ENCODE peak calls at places on chromosomes 3 and 15, in nine cellular contexts. One of them, this sample, is unnamed.

GRCh38 chr3:127458698-127459097 is 131.8 kb downstream of the TPRA1 start:
- DNase-seq in AG09309: no peak
- DNase-seq in heart right ventricle: no peak
- DNase-seq in GM13977: peak
- DNase-seq in fibroblast of mammary gland: no peak
- DNase-seq in fibroblast of lung: no peak
- DNase-seq in A549: no peak
- DNase-seq in IMR-90: no peak
- DNase-seq in neural progenitor cell: peak
- DNase-seq in this sample: peak

GRCh38 chr3:143484851-143485512 is 363.3 kb downstream of the SLC9A9 start:
- DNase-seq in GM13977: no peak
- DNase-seq in fibroblast of mammary gland: no peak
- DNase-seq in neural progenitor cell: no peak
- DNase-seq in fibroblast of lung: no peak
- DNase-seq in A549: peak
- DNase-seq in heart right ventricle: no peak
- DNase-seq in IMR-90: no peak
- DNase-seq in AG09309: no peak
- DNase-seq in this sample: no peak

GRCh38 chr15:76161153-76162049 is 101.6 kb downstream of the TMEM266 start:
- DNase-seq in neural progenitor cell: no peak
- DNase-seq in heart right ventricle: no peak
- DNase-seq in fibroblast of mammary gland: no peak
- DNase-seq in fibroblast of lung: peak
- DNase-seq in GM13977: no peak
- DNase-seq in A549: no peak
- DNase-seq in AG09309: no peak
- DNase-seq in IMR-90: no peak
- DNase-seq in this sample: no peak

GRCh38 chr3:110234831-110235230 is 836.8 kb upstream of the NECTIN3 start:
- DNase-seq in A549: no peak
- DNase-seq in IMR-90: peak
- DNase-seq in neural progenitor cell: no peak
- DNase-seq in fibroblast of mammary gland: peak
- DNase-seq in GM13977: no peak
- DNase-seq in heart right ventricle: no peak
- DNase-seq in AG09309: no peak
- DNase-seq in fibroblast of lung: peak
- DNase-seq in this sample: no peak

GRCh38 chr15:62684143-62684808 is 358.3 kb upstream of the TPM1 start:
- DNase-seq in neural progenitor cell: peak
- DNase-seq in fibroblast of lung: no peak
- DNase-seq in A549: no peak
- DNase-seq in AG09309: no peak
- DNase-seq in GM13977: no peak
- DNase-seq in fibroblast of mammary gland: no peak
- DNase-seq in heart right ventricle: peak
- DNase-seq in IMR-90: no peak
- DNase-seq in this sample: no peak

GRCh38 chr3:48598323-48599076 is 3.4 kb upstream of the COL7A1 start:
- DNase-seq in AG09309: peak
- DNase-seq in fibroblast of mammary gland: peak
- DNase-seq in fibroblast of lung: peak
- DNase-seq in GM13977: no peak
- DNase-seq in A549: peak
- DNase-seq in neural progenitor cell: no peak
- DNase-seq in IMR-90: peak
- DNase-seq in heart right ventricle: peak
- DNase-seq in this sample: no peak

GRCh38 chr3:135927170-135927569 is 38.4 kb upstream of the PPP2R3A start:
- DNase-seq in A549: no peak
- DNase-seq in GM13977: no peak
- DNase-seq in fibroblast of lung: no peak
- DNase-seq in IMR-90: peak
- DNase-seq in heart right ventricle: no peak
- DNase-seq in neural progenitor cell: no peak
- DNase-seq in fibroblast of mammary gland: peak
- DNase-seq in AG09309: peak
- DNase-seq in this sample: no peak

GRCh38 chr15:100878601-100879000 is 1.0 kb upstream of the ALDH1A3 start:
- DNase-seq in A549: no peak
- DNase-seq in neural progenitor cell: peak
- DNase-seq in IMR-90: no peak
- DNase-seq in fibroblast of lung: no peak
- DNase-seq in GM13977: no peak
- DNase-seq in heart right ventricle: no peak
- DNase-seq in fibroblast of mammary gland: no peak
- DNase-seq in AG09309: no peak
- DNase-seq in this sample: no peak

GRCh38 chr15:32651229-32651837 is 9.8 kb downstream of the SCG5 start:
- DNase-seq in GM13977: peak
- DNase-seq in neural progenitor cell: peak
- DNase-seq in fibroblast of lung: peak
- DNase-seq in A549: peak
- DNase-seq in AG09309: peak
- DNase-seq in heart right ventricle: peak
- DNase-seq in IMR-90: peak
- DNase-seq in fibroblast of mammary gland: peak
- DNase-seq in this sample: no peak

GRCh38 chr3:109339714-109340648 is 2.6 kb upstream of the DPPA4 start:
- DNase-seq in GM13977: no peak
- DNase-seq in heart right ventricle: no peak
- DNase-seq in A549: no peak
- DNase-seq in neural progenitor cell: no peak
- DNase-seq in IMR-90: no peak
- DNase-seq in fibroblast of mammary gland: no peak
- DNase-seq in AG09309: no peak
- DNase-seq in fibroblast of lung: no peak
- DNase-seq in this sample: no peak

GRCh38 chr3:57530071-57530608 is 14.0 kb downstream of the DNAH12 start:
- DNase-seq in fibroblast of mammary gland: no peak
- DNase-seq in AG09309: no peak
- DNase-seq in IMR-90: no peak
- DNase-seq in GM13977: no peak
- DNase-seq in heart right ventricle: no peak
- DNase-seq in A549: no peak
- DNase-seq in neural progenitor cell: no peak
- DNase-seq in fibroblast of lung: no peak
- DNase-seq in this sample: no peak

GRCh38 chr15:67510597-67511225 is 10.2 kb upstream of the C15orf61 start:
- DNase-seq in IMR-90: peak
- DNase-seq in A549: no peak
- DNase-seq in neural progenitor cell: no peak
- DNase-seq in fibroblast of mammary gland: peak
- DNase-seq in heart right ventricle: no peak
- DNase-seq in fibroblast of lung: peak
- DNase-seq in GM13977: no peak
- DNase-seq in AG09309: no peak
- DNase-seq in this sample: no peak

DNA sequence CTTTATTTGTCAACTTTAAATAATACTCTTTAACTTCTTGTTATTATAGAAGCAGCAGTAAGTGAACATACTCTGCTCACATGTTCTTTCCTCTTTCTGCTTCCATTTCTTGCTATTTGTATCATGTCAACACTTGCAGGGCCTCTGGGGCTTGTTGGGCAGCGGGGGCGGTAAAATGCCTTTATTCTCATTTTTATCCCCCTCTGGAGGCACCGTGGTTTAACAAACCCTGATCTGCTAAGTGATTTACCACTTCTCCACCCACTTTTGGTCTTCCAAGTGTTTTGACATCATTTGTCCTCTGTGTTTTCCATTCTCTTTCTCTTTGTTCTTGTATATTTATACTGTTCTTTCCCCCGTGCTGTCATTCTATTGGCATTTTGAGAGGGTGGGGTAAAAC is 33.9 kb downstream of the SCN10A start:
- DNase-seq in fibroblast of lung: no peak
- DNase-seq in IMR-90: no peak
- DNase-seq in A549: no peak
- DNase-seq in fibroblast of mammary gland: peak
- DNase-seq in neural progenitor cell: no peak
- DNase-seq in AG09309: no peak
- DNase-seq in heart right ventricle: no peak
- DNase-seq in GM13977: no peak
- DNase-seq in this sample: no peak
- TF ChIP-seq CTCF in fibroblast of lung: peak
- TF ChIP-seq CTCF in IMR-90: no peak
- TF ChIP-seq CTCF in A549: no peak
- TF ChIP-seq CTCF in fibroblast of mammary gland: no peak
- TF ChIP-seq CTCF in neural progenitor cell: no peak
- TF ChIP-seq CTCF in AG09309: no peak
- TF ChIP-seq CTCF in heart right ventricle: no peak
- TF ChIP-seq CTCF in GM13977: no peak
- TF ChIP-seq CTCF in this sample: no peak

GRCh38 chr3:95212117-95212516 is 1149.3 kb downstream of the NSUN3 start:
- DNase-seq in neural progenitor cell: no peak
- DNase-seq in heart right ventricle: no peak
- DNase-seq in A549: no peak
- DNase-seq in IMR-90: no peak
- DNase-seq in AG09309: no peak
- DNase-seq in fibroblast of lung: no peak
- DNase-seq in fibroblast of mammary gland: no peak
- DNase-seq in GM13977: no peak
- DNase-seq in this sample: no peak
- TF ChIP-seq CTCF in neural progenitor cell: no peak
- TF ChIP-seq CTCF in heart right ventricle: no peak
- TF ChIP-seq CTCF in A549: no peak
- TF ChIP-seq CTCF in IMR-90: no peak
- TF ChIP-seq CTCF in AG09309: no peak
- TF ChIP-seq CTCF in fibroblast of lung: no peak
- TF ChIP-seq CTCF in fibroblast of mammary gland: no peak
- TF ChIP-seq CTCF in GM13977: no peak
- TF ChIP-seq CTCF in this sample: no peak

GRCh38 chr15:39581501-39582285 is 814 bp downstream of the THBS1 start:
- DNase-seq in A549: peak
- DNase-seq in neural progenitor cell: peak
- DNase-seq in IMR-90: peak
- DNase-seq in fibroblast of lung: peak
- DNase-seq in GM13977: no peak
- DNase-seq in AG09309: peak
- DNase-seq in heart right ventricle: peak
- DNase-seq in fibroblast of mammary gland: peak
- DNase-seq in this sample: no peak
- TF ChIP-seq CTCF in A549: peak
- TF ChIP-seq CTCF in neural progenitor cell: peak
- TF ChIP-seq CTCF in IMR-90: peak
- TF ChIP-seq CTCF in fibroblast of lung: peak
- TF ChIP-seq CTCF in GM13977: no peak
- TF ChIP-seq CTCF in AG09309: peak
- TF ChIP-seq CTCF in heart right ventricle: peak
- TF ChIP-seq CTCF in fibroblast of mammary gland: peak
- TF ChIP-seq CTCF in this sample: peak

DNA sequence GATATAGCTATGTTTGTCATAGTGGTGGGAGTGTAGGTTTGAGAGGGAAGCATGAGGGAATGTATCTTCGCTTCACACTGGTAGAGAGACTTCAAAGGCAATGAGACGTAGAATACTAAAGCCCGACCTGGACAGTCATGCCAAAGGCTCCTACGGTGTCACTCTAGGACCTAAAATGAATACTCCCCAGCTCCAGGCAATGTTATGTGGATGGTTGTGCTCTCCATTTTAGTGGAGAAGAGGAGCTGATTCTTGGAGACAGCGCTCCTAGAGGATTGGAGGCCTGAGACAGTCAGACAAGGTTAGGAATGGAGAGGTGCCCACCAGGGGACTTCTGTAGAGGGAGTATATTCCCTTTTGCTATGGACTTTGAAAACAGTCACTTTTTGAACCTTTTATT is 260.1 kb downstream of the MEX3B start:
- DNase-seq in neural progenitor cell: no peak
- DNase-seq in GM13977: no peak
- DNase-seq in heart right ventricle: no peak
- DNase-seq in fibroblast of lung: no peak
- DNase-seq in A549: no peak
- DNase-seq in AG09309: no peak
- DNase-seq in IMR-90: no peak
- DNase-seq in fibroblast of mammary gland: no peak
- DNase-seq in this sample: no peak
- TF ChIP-seq CTCF in neural progenitor cell: no peak
- TF ChIP-seq CTCF in GM13977: no peak
- TF ChIP-seq CTCF in heart right ventricle: no peak
- TF ChIP-seq CTCF in fibroblast of lung: no peak
- TF ChIP-seq CTCF in A549: no peak
- TF ChIP-seq CTCF in AG09309: no peak
- TF ChIP-seq CTCF in IMR-90: no peak
- TF ChIP-seq CTCF in fibroblast of mammary gland: no peak
- TF ChIP-seq CTCF in this sample: no peak

This sample was measured in chondrocyte.